ENCODE peak calls at places on chromosomes 11 and 22, in four cellular contexts. One of them, this sample, is unnamed. For H3K4me1, the result is how much of the 10 kb centered on the place peaks cover.

GRCh38 chr22:44340271-44341239 is 27.8 kb upstream of the SHISAL1 start:
- DNase-seq in GM12878: no peak
- DNase-seq in HepG2: no peak
- DNase-seq in H1: no peak
- DNase-seq in this sample: no peak

GRCh38 chr11:103798029-103798428 is 238.4 kb upstream of the DDI1 start:
- DNase-seq in GM12878: no peak
- DNase-seq in HepG2: no peak
- DNase-seq in H1: no peak
- DNase-seq in this sample: no peak

GRCh38 chr11:120137187-120137610 is 714 bp downstream of the TRIM29 start:
- DNase-seq in GM12878: no peak
- DNase-seq in HepG2: no peak
- DNase-seq in H1: peak
- DNase-seq in this sample: no peak

GRCh38 chr11:124778281-124778680 is 16.2 kb upstream of the ESAM start:
- DNase-seq in GM12878: no peak
- DNase-seq in HepG2: no peak
- DNase-seq in H1: no peak
- DNase-seq in this sample: no peak

GRCh38 chr11:120801801-120802689 is 221.9 kb upstream of the TBCEL start:
- DNase-seq in GM12878: no peak
- DNase-seq in HepG2: peak
- DNase-seq in H1: peak
- DNase-seq in this sample: peak

GRCh38 chr11:122634507-122634906 is 21.0 kb upstream of the UBASH3B start:
- DNase-seq in GM12878: no peak
- DNase-seq in HepG2: no peak
- DNase-seq in H1: peak
- DNase-seq in this sample: no peak

GRCh38 chr11:109696191-109696897 is 274.4 kb downstream of the C11orf87 start:
- DNase-seq in GM12878: no peak
- DNase-seq in HepG2: no peak
- DNase-seq in H1: no peak
- DNase-seq in this sample: no peak

GRCh38 chr22:31652129-31652528 is 9.9 kb downstream of the PISD start:
- DNase-seq in GM12878: no peak
- DNase-seq in HepG2: no peak
- DNase-seq in H1: no peak
- DNase-seq in this sample: no peak

GRCh38 chr22:47486569-47487312 is 724.3 kb downstream of the TBC1D22A start:
- DNase-seq in GM12878: no peak
- DNase-seq in HepG2: no peak
- DNase-seq in H1: no peak
- DNase-seq in this sample: no peak

GRCh38 chr22:17205432-17205831 is 13.8 kb downstream of the ADA2 start:
- DNase-seq in GM12878: no peak
- DNase-seq in HepG2: no peak
- DNase-seq in H1: no peak
- DNase-seq in this sample: no peak

GRCh38 chr22:49317369-49317768 is 510.3 kb downstream of the BRD1 start:
- DNase-seq in GM12878: no peak
- DNase-seq in HepG2: no peak
- DNase-seq in H1: no peak
- DNase-seq in this sample: no peak

GRCh38 chr22:46824348-46824909 is 62.0 kb downstream of the TBC1D22A start:
- DNase-seq in GM12878: no peak
- DNase-seq in HepG2: no peak
- DNase-seq in H1: peak
- DNase-seq in this sample: no peak

GRCh38 chr11:28728666-28729065 is 620.5 kb downstream of the METTL15 start:
- DNase-seq in GM12878: no peak
- DNase-seq in HepG2: no peak
- DNase-seq in H1: no peak
- DNase-seq in this sample: no peak

GRCh38 chr11:75403037-75403436 is 3.7 kb downstream of the RPS3 start:
- DNase-seq in GM12878: no peak
- DNase-seq in HepG2: no peak
- DNase-seq in H1: no peak
- DNase-seq in this sample: no peak
- TF ChIP-seq YY1 in GM12878: no peak
- TF ChIP-seq YY1 in HepG2: no peak
- TF ChIP-seq YY1 in H1: no peak
- TF ChIP-seq YY1 in this sample: no peak

GRCh38 chr11:33936745-33937612 is 45.1 kb upstream of the LMO2 start:
- DNase-seq in GM12878: no peak
- DNase-seq in HepG2: no peak
- DNase-seq in H1: no peak
- DNase-seq in this sample: no peak

GRCh38 chr11:33936057-33936456 is 44.2 kb upstream of the LMO2 start:
- DNase-seq in GM12878: no peak
- DNase-seq in HepG2: no peak
- DNase-seq in H1: no peak
- DNase-seq in this sample: no peak

GRCh38 chr11:33934450-33934849 is 42.6 kb upstream of the LMO2 start:
- DNase-seq in GM12878: no peak
- DNase-seq in HepG2: no peak
- DNase-seq in H1: no peak
- DNase-seq in this sample: no peak

GRCh38 chr11:33935005-33935404 is 43.1 kb upstream of the LMO2 start:
- DNase-seq in GM12878: no peak
- DNase-seq in HepG2: no peak
- DNase-seq in H1: no peak
- DNase-seq in this sample: no peak

DNA sequence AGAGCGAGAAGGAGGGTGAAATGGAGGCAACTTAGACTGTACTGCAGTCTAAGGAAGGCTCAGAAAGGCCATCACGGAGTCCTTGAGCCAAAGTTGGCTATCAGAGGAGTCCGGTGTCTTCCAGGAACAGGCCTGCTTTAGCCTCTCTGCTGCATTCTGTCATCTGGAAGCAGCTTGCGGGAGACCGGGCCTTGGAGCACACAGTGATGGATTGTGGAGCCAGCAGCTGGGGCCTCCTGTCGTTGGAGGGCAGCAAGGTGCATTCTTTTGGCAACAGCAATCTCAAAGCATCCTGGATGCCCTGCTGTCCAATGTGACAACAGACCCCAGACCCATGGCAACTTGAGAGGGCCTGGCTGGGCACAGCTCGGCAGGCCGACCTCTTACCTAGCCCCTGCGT is 43.6 kb upstream of the LMO2 start:
- DNase-seq in GM12878: no peak
- DNase-seq in HepG2: no peak
- DNase-seq in H1: no peak
- DNase-seq in this sample: no peak
- H3K4me1 ChIP-seq in GM12878: under half
- H3K4me1 ChIP-seq in HepG2: under half
- H3K4me1 ChIP-seq in H1: under half
- H3K4me1 ChIP-seq in this sample: under half

GRCh38 chr22:21000987-21001600 is 824 bp downstream of the THAP7 start:
- DNase-seq in GM12878: no peak
- DNase-seq in HepG2: no peak
- DNase-seq in H1: no peak
- DNase-seq in this sample: no peak
- TF ChIP-seq SUZ12 in GM12878: no peak
- TF ChIP-seq SUZ12 in HepG2: no peak
- TF ChIP-seq SUZ12 in H1: no peak
- TF ChIP-seq SUZ12 in this sample: no peak

DNA sequence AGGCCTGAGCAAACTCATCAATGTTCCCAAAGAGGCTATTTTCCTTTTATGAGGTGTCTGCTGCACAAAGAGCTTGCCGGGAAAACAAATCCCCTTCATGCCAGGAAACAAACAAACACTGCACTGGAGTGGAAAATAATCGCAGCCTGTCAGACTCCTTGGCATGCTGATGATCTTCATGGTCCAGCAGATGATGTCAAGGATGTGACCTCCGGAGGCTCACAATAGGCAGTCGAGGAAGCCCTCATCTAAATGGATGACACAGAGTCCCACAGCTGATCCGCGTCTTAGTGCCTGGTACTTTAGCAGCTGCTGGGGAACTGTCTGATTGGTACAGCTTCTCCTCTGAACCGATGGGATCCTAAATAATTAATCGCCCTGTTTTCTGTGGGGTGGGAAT is 187.6 kb downstream of the TENM4 start:
- DNase-seq in GM12878: no peak
- DNase-seq in HepG2: no peak
- DNase-seq in H1: no peak
- DNase-seq in this sample: no peak
- TF ChIP-seq YY1 in GM12878: no peak
- TF ChIP-seq YY1 in HepG2: no peak
- TF ChIP-seq YY1 in H1: no peak
- TF ChIP-seq YY1 in this sample: no peak

DNA sequence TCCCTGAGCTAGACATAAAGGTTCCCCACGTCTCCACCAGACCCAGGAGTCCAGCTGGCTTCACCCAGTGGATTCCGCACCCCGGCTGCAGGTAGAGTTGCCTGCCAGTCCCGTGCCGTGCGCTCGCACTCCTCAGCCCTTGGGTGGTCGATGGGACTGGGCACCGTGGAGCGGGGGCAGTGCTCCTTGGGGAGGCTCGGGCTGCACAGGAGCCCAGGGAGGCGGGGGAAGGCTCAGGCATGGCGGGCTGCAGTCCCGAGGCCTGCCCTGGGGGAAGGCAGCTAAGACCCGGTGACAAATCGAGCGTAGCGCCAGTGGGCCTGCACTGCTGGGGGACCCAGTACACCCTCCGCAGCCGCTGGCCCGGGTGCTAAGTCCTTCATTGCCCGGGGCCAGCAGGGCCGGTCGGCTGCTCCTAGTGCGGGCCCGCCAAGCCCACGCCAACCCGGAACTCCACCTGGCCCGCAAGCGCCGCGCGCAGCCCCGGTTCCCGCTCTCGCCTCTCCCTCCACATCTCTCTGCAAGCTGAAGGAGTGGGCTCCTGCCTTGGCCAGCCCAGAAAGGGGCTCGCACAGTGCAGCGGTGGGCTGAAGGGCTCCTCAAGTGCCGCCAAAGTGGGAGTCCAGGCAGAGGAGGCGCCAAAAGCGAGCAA is 9.5 kb upstream of the TREH start:
- DNase-seq in GM12878: no peak
- DNase-seq in HepG2: no peak
- DNase-seq in H1: no peak
- DNase-seq in this sample: no peak
- H3K4me1 ChIP-seq in GM12878: under half
- H3K4me1 ChIP-seq in HepG2: half or more
- H3K4me1 ChIP-seq in H1: under half
- H3K4me1 ChIP-seq in this sample: under half

GRCh38 chr11:134711008-134711407 is 299.0 kb upstream of the B3GAT1 start:
- DNase-seq in GM12878: no peak
- DNase-seq in HepG2: no peak
- DNase-seq in H1: no peak
- DNase-seq in this sample: no peak
- TF ChIP-seq SUZ12 in GM12878: no peak
- TF ChIP-seq SUZ12 in HepG2: no peak
- TF ChIP-seq SUZ12 in H1: no peak
- TF ChIP-seq SUZ12 in this sample: no peak

DNA sequence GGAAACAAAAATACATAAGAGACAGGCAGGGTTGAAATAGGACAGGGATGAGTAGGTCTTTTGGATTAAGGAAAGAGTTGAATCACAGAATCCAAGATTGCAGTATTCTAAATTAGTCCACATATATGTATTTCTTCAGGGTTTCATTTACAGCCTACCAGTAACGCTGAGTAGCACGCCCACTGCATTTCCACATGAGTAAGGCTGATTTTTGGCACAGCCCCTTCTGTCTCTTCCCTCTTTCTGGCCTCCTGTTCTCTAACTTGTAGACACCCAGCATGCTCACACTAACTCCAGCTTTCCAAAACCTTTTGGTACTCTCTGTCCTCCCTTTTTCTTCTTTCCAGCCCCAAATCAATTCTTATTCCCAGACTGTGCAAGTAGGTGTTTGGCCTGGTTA is 3.7 kb upstream of the SIK2 start:
- DNase-seq in GM12878: no peak
- DNase-seq in HepG2: no peak
- DNase-seq in H1: no peak
- DNase-seq in this sample: no peak
- TF ChIP-seq YY1 in GM12878: no peak
- TF ChIP-seq YY1 in HepG2: no peak
- TF ChIP-seq YY1 in H1: no peak
- TF ChIP-seq YY1 in this sample: no peak

DNA sequence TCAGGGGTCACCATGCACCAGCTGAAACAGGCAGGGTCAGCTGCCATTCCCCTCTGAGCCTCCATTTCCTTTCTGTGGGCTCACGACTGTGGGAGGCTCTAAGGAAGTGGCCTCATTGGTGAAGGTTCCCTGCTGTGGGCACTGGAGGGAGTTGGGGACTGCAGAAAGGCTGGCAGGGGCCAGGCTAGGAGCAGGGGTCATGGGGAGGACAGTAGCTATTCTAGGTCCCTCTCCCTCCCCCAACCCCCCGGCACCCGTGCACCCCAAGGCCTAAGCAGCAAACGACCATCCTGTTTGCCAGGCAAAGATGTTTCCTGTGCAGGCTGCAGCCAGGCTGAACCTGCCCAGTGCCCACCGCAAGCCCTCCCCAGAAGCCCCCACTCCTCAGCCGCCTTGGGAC is 189.5 kb downstream of the MN1 start:
- DNase-seq in GM12878: no peak
- DNase-seq in HepG2: no peak
- DNase-seq in H1: no peak
- DNase-seq in this sample: no peak
- H3K4me1 ChIP-seq in GM12878: under half
- H3K4me1 ChIP-seq in HepG2: under half
- H3K4me1 ChIP-seq in H1: under half
- H3K4me1 ChIP-seq in this sample: under half

GRCh38 chr11:88827018-88827676 is 238.6 kb downstream of the GRM5 start:
- DNase-seq in GM12878: no peak
- DNase-seq in HepG2: no peak
- DNase-seq in H1: no peak
- DNase-seq in this sample: no peak
- TF ChIP-seq SUZ12 in GM12878: no peak
- TF ChIP-seq SUZ12 in HepG2: no peak
- TF ChIP-seq SUZ12 in H1: no peak
- TF ChIP-seq SUZ12 in this sample: no peak

This sample was measured in NT2/D1.